ENCODE peak calls at places on chromosomes 13 and 19, in six cellular contexts. One of them, this sample, is unnamed.

GRCh38 chr13:74135306-74136088 is 1.3 kb upstream of the KLF12 start:
- DNase-seq in K562: peak; percentile 38
- DNase-seq in H1: no peak
- DNase-seq in GM12878: peak; percentile 19
- DNase-seq in HepG2: no peak
- DNase-seq in GM12891: peak; percentile 52
- DNase-seq in this sample: peak; percentile 50

GRCh38 chr19:38647368-38647965 is at the start of gene ACTN4:
- DNase-seq in K562: peak; percentile 98
- DNase-seq in H1: peak; percentile 93
- DNase-seq in GM12878: peak; percentile 78
- DNase-seq in HepG2: peak; percentile 91
- DNase-seq in GM12891: peak; percentile 95
- DNase-seq in this sample: peak; percentile 93

GRCh38 chr19:48310227-48310626 is 15.1 kb upstream of the EMP3 start:
- DNase-seq in K562: no peak
- DNase-seq in H1: no peak
- DNase-seq in GM12878: no peak
- DNase-seq in HepG2: peak; percentile 56
- DNase-seq in GM12891: no peak
- DNase-seq in this sample: no peak

GRCh38 chr19:58514564-58515020 is 2.8 kb upstream of the SLC27A5 start:
- DNase-seq in K562: no peak
- DNase-seq in H1: no peak
- DNase-seq in GM12878: no peak
- DNase-seq in HepG2: no peak
- DNase-seq in GM12891: no peak
- DNase-seq in this sample: no peak

GRCh38 chr13:51935326-51936171 is 73.8 kb downstream of the CCDC70 start:
- DNase-seq in K562: peak; percentile 26
- DNase-seq in H1: no peak
- DNase-seq in GM12878: no peak
- DNase-seq in HepG2: no peak
- DNase-seq in GM12891: no peak
- DNase-seq in this sample: no peak

GRCh38 chr13:33639640-33640080 is 178.3 kb upstream of the RFC3 start:
- DNase-seq in K562: no peak
- DNase-seq in H1: no peak
- DNase-seq in GM12878: peak; percentile 40
- DNase-seq in HepG2: peak; percentile 43
- DNase-seq in GM12891: no peak
- DNase-seq in this sample: no peak

GRCh38 chr19:33139165-33139564 is 7.3 kb downstream of the WDR88 start:
- DNase-seq in K562: no peak
- DNase-seq in H1: no peak
- DNase-seq in GM12878: no peak
- DNase-seq in HepG2: no peak
- DNase-seq in GM12891: no peak
- DNase-seq in this sample: no peak

GRCh38 chr13:50760751-50761150 is 82.7 kb downstream of the DLEU7 start:
- DNase-seq in K562: no peak
- DNase-seq in H1: no peak
- DNase-seq in GM12878: no peak
- DNase-seq in HepG2: no peak
- DNase-seq in GM12891: no peak
- DNase-seq in this sample: no peak

GRCh38 chr13:43544011-43544410 is 242.8 kb downstream of the ENOX1 start:
- DNase-seq in K562: no peak
- DNase-seq in H1: no peak
- DNase-seq in GM12878: no peak
- DNase-seq in HepG2: no peak
- DNase-seq in GM12891: no peak
- DNase-seq in this sample: no peak

GRCh38 chr19:2428027-2428690 is 773 bp upstream of the TIMM13 start:
- DNase-seq in K562: no peak
- DNase-seq in H1: no peak
- DNase-seq in GM12878: no peak
- DNase-seq in HepG2: no peak
- DNase-seq in GM12891: no peak
- DNase-seq in this sample: no peak

GRCh38 chr13:37621811-37622361 is 23.3 kb upstream of the POSTN start:
- DNase-seq in K562: no peak
- DNase-seq in H1: no peak
- DNase-seq in GM12878: no peak
- DNase-seq in HepG2: no peak
- DNase-seq in GM12891: no peak
- DNase-seq in this sample: no peak

GRCh38 chr19:2149980-2150793 is 1.2 kb downstream of the AP3D1 start:
- DNase-seq in K562: no peak
- DNase-seq in H1: no peak
- DNase-seq in GM12878: no peak
- DNase-seq in HepG2: no peak
- DNase-seq in GM12891: no peak
- DNase-seq in this sample: no peak

GRCh38 chr13:112727581-112727980 is 37.7 kb downstream of the ATP11A start:
- DNase-seq in K562: no peak
- DNase-seq in H1: no peak
- DNase-seq in GM12878: no peak
- DNase-seq in HepG2: no peak
- DNase-seq in GM12891: no peak
- DNase-seq in this sample: no peak

GRCh38 chr13:99859178-99860177 is 112.1 kb downstream of the ZIC5 start:
- DNase-seq in K562: no peak
- DNase-seq in H1: no peak
- DNase-seq in GM12878: peak; percentile 41
- DNase-seq in HepG2: no peak
- DNase-seq in GM12891: no peak
- DNase-seq in this sample: no peak

GRCh38 chr19:5718579-5719273 is 1.2 kb downstream of the LONP1 start:
- DNase-seq in K562: peak; percentile 69
- DNase-seq in H1: no peak
- DNase-seq in GM12878: peak; percentile 5
- DNase-seq in HepG2: peak; percentile 27
- DNase-seq in GM12891: peak; percentile 30
- DNase-seq in this sample: peak; percentile 29

GRCh38 chr19:11848594-11849263 is at the start of gene ZNF439:
- DNase-seq in K562: peak; percentile 38
- DNase-seq in H1: peak; percentile 23
- DNase-seq in GM12878: peak; percentile 52
- DNase-seq in HepG2: peak; percentile 85
- DNase-seq in GM12891: peak; percentile 71
- DNase-seq in this sample: peak; percentile 66
- TF ChIP-seq POLR2A in K562: no peak
- TF ChIP-seq POLR2A in H1: no peak
- TF ChIP-seq POLR2A in GM12878: peak; percentile 76
- TF ChIP-seq POLR2A in HepG2: peak; percentile 67
- TF ChIP-seq POLR2A in GM12891: no peak
- TF ChIP-seq POLR2A in this sample: peak; percentile 37

GRCh38 chr19:6719992-6720368 is 470 bp downstream of the C3 start:
- DNase-seq in K562: no peak
- DNase-seq in H1: no peak
- DNase-seq in GM12878: no peak
- DNase-seq in HepG2: no peak
- DNase-seq in GM12891: no peak
- DNase-seq in this sample: no peak
- TF ChIP-seq TAF1 in K562: no peak
- TF ChIP-seq TAF1 in H1: no peak
- TF ChIP-seq TAF1 in GM12878: no peak
- TF ChIP-seq TAF1 in HepG2: no peak
- TF ChIP-seq TAF1 in GM12891: no peak
- TF ChIP-seq TAF1 in this sample: no peak

GRCh38 chr19:4399871-4400768 is at the start of gene SH3GL1:
- DNase-seq in K562: peak; percentile 89
- DNase-seq in H1: peak; percentile 83
- DNase-seq in GM12878: peak; percentile 48
- DNase-seq in HepG2: peak; percentile 82
- DNase-seq in GM12891: peak; percentile 72
- DNase-seq in this sample: peak; percentile 72
- TF ChIP-seq POLR2A in K562: no peak
- TF ChIP-seq POLR2A in H1: no peak
- TF ChIP-seq POLR2A in GM12878: peak; percentile 80
- TF ChIP-seq POLR2A in HepG2: peak; percentile 51
- TF ChIP-seq POLR2A in GM12891: peak; percentile 52
- TF ChIP-seq POLR2A in this sample: peak; percentile 84

GRCh38 chr13:78976696-78977095 is 317.7 kb upstream of the OBI1 start:
- DNase-seq in K562: no peak
- DNase-seq in H1: no peak
- DNase-seq in GM12878: no peak
- DNase-seq in HepG2: no peak
- DNase-seq in GM12891: no peak
- DNase-seq in this sample: no peak
- TF ChIP-seq TAF1 in K562: no peak
- TF ChIP-seq TAF1 in H1: no peak
- TF ChIP-seq TAF1 in GM12878: no peak
- TF ChIP-seq TAF1 in HepG2: no peak
- TF ChIP-seq TAF1 in GM12891: no peak
- TF ChIP-seq TAF1 in this sample: no peak

DNA sequence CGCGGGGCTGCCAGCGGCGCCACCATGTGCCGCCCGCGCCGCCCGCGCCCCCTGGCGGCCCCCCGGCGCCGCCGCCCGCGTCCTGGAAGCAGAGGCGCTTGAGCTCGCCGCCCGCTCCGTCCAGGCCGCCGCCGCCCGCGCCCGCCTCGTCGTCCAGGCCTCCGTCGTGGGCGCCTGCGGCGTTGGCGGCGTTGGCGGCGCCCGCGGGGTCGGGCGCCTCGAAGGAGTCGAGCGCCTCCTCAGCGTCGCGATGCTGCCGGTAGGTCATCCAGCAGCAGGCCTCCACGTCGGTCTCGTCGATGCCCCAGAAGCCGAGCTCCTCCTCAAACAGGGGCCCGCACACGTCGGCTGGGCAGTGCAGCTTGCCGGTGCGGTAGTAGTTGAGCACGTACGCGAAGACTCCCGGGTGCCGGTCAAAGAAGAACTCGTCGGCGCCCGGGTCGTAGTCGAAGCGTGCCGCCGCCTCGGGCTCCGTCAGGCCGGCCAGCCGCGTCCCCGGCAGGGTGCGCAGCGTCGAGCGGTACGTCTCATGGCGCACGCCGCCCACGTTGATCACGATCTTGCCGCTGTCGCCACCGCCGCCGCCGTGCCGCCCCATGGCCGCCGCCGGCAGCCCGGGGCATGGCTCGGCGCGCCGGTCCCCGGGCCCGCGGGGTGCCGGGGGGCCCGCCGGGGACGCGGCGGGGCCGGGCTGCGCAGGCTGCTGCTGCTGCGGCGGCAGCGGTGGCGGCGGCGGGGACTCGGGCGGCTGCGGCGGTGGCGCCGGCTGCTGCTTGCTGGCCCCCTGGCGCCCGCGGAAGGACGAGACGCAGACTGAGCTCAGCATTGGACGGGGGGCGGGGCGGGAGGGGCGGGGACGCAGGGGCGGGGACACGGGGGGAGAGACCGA is 676 bp downstream of the KCNC3 start:
- DNase-seq in K562: peak; percentile 39
- DNase-seq in H1: no peak
- DNase-seq in GM12878: no peak
- DNase-seq in HepG2: no peak
- DNase-seq in GM12891: no peak
- DNase-seq in this sample: peak; percentile 51
- TF ChIP-seq POLR2A in K562: no peak
- TF ChIP-seq POLR2A in H1: no peak
- TF ChIP-seq POLR2A in GM12878: no peak
- TF ChIP-seq POLR2A in HepG2: no peak
- TF ChIP-seq POLR2A in GM12891: no peak
- TF ChIP-seq POLR2A in this sample: no peak

This sample was measured in GM12892.